ENCODE peak calls at places on chromosomes 13 and 19, in six cellular contexts. S, H, L, N, E and U are unnamed samples. For H3K4me1, the result is how much of the 10 kb centered on the place peaks cover.

GRCh38 chr19:30695171-30695875 is 323.1 kb downstream of the ZNF536 start:
- DNase-seq in S (no peak), L (no peak), E (no peak), N (no peak), H (no peak), U (no peak)

GRCh38 chr19:35216833-35217707 is 11.5 kb downstream of the FAM187B start:
- DNase-seq in N (no peak), S (peak), L (no peak), E (no peak), H (peak), U (no peak)

GRCh38 chr19:38726761-38727301 is 17.4 kb downstream of the CAPN12 start:
- DNase-seq in S (no peak), N (no peak), L (no peak), E (no peak), H (no peak), U (peak)

GRCh38 chr13:25065974-25066770 is 29.8 kb upstream of the PABPC3 start:
- DNase-seq in S (no peak), E (no peak), N (no peak), H (no peak), L (no peak), U (no peak)

GRCh38 chr13:72304121-72304745 is 423.2 kb downstream of the MZT1 start:
- DNase-seq in H (no peak), E (no peak), L (no peak), N (no peak), S (no peak), U (no peak)

GRCh38 chr19:45539460-45539859 is 32.2 kb downstream of the VASP start:
- DNase-seq in S (no peak), L (no peak), E (no peak), N (no peak), H (no peak), U (peak)

GRCh38 chr19:48443262-48443661 is 2.5 kb upstream of the GRWD1 start:
- DNase-seq in N (no peak), E (no peak), L (no peak), S (peak), H (no peak), U (peak)

GRCh38 chr13:40139896-40140520 is 484.5 kb downstream of the COG6 start:
- DNase-seq in S (no peak), L (no peak), N (no peak), E (no peak), H (no peak), U (no peak)

GRCh38 chr13:74259641-74260040 is 125.4 kb upstream of the KLF12 start:
- DNase-seq in L (no peak), H (no peak), S (no peak), N (no peak), E (no peak), U (no peak)

GRCh38 chr19:40305403-40305802 is 20.3 kb upstream of the AKT2 start:
- DNase-seq in N (peak), L (no peak), E (peak), H (peak), S (peak), U (peak)

GRCh38 chr13:26011996-26012688 is 39.7 kb downstream of the SHISA2 start:
- DNase-seq in H (peak), L (no peak), N (peak), S (no peak), E (no peak), U (peak)

GRCh38 chr13:45368571-45368970 is 27.6 kb upstream of the TPT1 start:
- DNase-seq in L (no peak), H (no peak), N (no peak), E (no peak), S (no peak), U (no peak)

GRCh38 chr13:86020350-86021002 is 221.3 kb upstream of the SLITRK6 start:
- DNase-seq in E (no peak), H (no peak), N (no peak), S (no peak), L (no peak), U (no peak)

GRCh38 chr13:75881109-75881775 is 245.1 kb downstream of the LMO7 start:
- DNase-seq in H (no peak), L (no peak), S (no peak), E (no peak), N (no peak), U (no peak)

GRCh38 chr19:14006766-14007562 is 844 bp upstream of the RFX1 start:
- DNase-seq in N (peak), L (no peak), S (no peak), E (peak), H (no peak), U (peak)

GRCh38 chr19:40594657-40595077 is 6.5 kb upstream of the LTBP4 start:
- DNase-seq in N (no peak), S (no peak), E (peak), H (no peak), L (no peak), U (no peak)

GRCh38 chr13:23730251-23730650 is 158.9 kb downstream of the MIPEP start:
- DNase-seq in N (no peak), S (no peak), H (no peak), L (no peak), E (no peak), U (no peak)

GRCh38 chr19:19201697-19202630 is 1.2 kb downstream of the NR2C2AP start:
- DNase-seq in H (no peak), L (no peak), E (no peak), S (no peak), N (no peak), U (peak)

GRCh38 chr13:29541400-29541799 is 54.1 kb downstream of the SLC7A1 start:
- DNase-seq in H (no peak), E (no peak), N (no peak), S (no peak), L (no peak), U (no peak)

GRCh38 chr13:95438297-95438696 is 114.2 kb upstream of the CLDN10 start:
- DNase-seq in N (no peak), E (no peak), H (no peak), L (no peak), S (no peak), U (no peak)

GRCh38 chr13:96214804-96215445 is 125.0 kb downstream of the HS6ST3 start:
- DNase-seq in E (no peak), N (no peak), L (no peak), H (no peak), S (no peak), U (no peak)

GRCh38 chr13:99151516-99151915 is 49.1 kb upstream of the UBAC2 start:
- DNase-seq in S (no peak), N (no peak), E (peak), H (no peak), L (no peak), U (no peak)

GRCh38 chr13:62933809-62934208 is 1518.2 kb upstream of the PCDH20 start:
- DNase-seq in H (no peak), E (no peak), L (no peak), N (no peak), S (no peak), U (no peak)

GRCh38 chr13:62931901-62932883 is 1516.5 kb upstream of the PCDH20 start:
- DNase-seq in H (no peak), S (no peak), E (no peak), N (no peak), L (no peak), U (no peak)
- H3K4me3 ChIP-seq in H (no peak), S (no peak), E (no peak), N (no peak), L (no peak), U (no peak)

GRCh38 chr19:47274891-47275865 is 493 bp downstream of the INAFM1 start:
- DNase-seq in S (no peak), E (no peak), H (peak), L (no peak), N (peak), U (no peak)
- H3K27ac ChIP-seq in S (peak), E (peak), H (peak), L (peak), N (peak), U (peak)

DNA sequence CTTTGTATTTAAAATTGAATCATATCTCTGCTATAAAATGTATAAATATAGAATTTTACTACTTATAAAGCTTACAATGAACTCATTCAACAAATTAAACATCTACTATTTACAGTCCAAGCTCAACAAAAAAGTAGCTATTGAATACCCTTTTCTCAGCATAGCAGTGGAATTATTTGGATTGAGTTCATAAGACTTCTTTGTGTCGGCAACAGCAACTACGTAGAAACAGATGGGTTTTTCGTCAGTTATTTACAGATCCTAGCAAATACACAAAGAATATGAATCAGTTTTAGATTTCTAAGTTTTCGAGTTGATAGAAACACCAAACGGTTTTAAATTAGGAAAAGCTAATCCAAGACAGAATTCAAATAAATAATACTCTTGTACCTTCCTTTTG is 10.4 kb upstream of the NEK3 start:
- DNase-seq in H (no peak), E (no peak), L (no peak), N (no peak), S (no peak), U (no peak)
- H3K4me1 ChIP-seq in H (under half), E (under half), L (under half), N (under half), S (under half), U (under half)

DNA sequence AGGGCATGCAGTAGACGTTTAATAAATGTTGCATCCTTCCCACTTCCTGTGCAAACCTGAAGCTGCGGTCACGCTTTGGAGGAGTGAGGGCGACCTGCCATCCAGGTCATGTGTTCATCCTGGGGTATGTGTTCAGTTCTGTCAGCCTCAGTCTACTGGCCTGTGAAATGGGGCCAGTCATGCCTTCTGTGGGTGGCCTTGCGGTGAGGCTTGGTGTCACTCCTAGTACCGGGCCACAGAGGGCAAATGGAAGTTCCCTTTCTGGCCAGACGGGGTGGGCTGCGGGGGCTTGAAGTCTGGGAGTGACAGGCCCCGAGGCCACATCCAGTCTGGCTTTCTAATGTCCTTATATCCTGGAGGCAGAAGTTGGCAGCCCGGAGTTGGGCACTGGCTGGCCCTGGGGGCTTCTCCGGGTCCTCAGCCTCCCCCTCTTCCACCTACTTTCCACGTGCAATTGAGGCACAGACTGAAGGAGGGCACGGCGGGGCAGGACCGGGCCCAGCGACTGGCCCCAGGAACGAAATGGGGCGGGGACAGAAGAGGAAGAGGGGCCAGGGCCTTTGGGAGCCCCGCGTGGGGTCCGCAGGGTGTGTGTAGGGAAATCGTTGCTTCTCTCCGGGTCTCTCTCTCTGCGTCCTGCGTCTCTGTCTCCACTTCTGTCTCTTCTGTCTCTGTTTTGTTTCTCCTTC is 11.1 kb downstream of the PDE4A start:
- DNase-seq in E (peak), L (no peak), H (no peak), S (no peak), N (no peak), U (peak)
- H3K4me3 ChIP-seq in E (peak), L (peak), H (peak), S (peak), N (peak), U (peak)

DNA sequence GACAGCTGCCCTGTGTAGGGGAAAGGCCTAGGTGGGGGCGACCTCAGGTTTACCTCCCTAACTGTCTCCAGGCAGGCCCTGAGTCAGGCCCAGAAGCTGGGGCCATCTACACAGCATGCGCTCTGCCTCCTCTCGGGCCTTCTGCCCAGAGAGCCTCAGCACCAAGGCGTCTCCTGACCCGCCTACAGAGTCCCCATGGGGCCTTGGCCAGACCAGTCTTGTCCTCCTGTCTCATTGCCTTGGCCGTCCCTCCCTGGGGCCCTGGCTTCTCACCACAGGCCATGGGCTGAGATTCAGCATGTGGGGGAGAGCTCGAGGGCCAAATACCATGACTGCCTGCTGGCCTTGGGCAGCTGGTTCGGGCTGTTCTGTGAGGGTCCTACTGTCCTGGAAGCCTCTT is 59.0 kb downstream of the SMARCA4 start:
- DNase-seq in L (no peak), H (peak), N (peak), E (no peak), S (no peak), U (peak)
- H3K27ac ChIP-seq in L (no peak), H (no peak), N (no peak), E (no peak), S (no peak), U (no peak)

GRCh38 chr13:60857698-60858097 is 460.7 kb downstream of the TDRD3 start:
- DNase-seq in H (no peak), S (no peak), E (no peak), N (no peak), L (no peak), U (no peak)
- H3K4me1 ChIP-seq in H (under half), S (under half), E (under half), N (under half), L (under half), U (under half)

GRCh38 chr19:2634228-2634951 is 68.1 kb downstream of the GNG7 start:
- DNase-seq in H (peak), S (peak), E (no peak), N (no peak), L (no peak), U (peak)
- H3K4me3 ChIP-seq in H (no peak), S (no peak), E (no peak), N (peak), L (peak), U (no peak)

DNA sequence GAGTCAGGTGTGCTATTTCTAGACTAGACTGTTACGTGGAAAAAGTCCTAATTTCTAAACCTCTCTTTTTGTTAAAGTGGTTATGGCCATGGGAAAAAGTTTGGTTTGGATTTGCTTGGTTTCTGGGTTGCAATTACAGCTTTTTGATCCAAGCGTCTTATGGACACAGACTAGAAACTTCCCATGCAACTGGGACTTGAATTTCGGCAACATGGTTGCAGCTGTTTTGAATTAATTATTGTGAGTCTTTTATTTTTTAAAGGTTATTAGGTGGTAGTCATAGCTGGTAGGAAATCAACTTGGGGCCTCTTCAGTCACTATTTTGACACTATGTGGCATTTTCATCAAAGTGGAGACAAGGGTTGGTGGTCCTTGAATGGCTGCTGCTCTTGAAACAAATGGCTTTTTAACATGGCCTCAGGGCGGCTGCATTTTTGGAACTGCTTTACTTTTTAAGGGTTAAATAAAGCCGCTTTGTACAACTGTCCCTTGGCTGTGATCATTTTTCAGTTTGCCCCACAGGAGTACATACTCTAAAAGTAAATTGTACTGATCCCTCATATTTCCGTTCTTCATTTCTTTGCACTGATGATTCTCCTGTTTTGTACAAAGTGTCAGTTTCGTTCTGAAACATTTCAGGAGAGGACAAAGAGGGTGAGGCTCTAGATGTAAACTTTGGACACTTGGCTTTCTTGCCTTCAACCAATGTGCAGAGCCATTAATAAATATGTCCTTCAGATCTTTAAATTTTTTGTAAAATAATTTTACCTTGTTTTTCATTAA is 15.9 kb downstream of the HNRNPM start:
- DNase-seq in H (no peak), L (no peak), N (no peak), S (no peak), E (no peak), U (no peak)
- H3K27ac ChIP-seq in H (no peak), L (peak), N (peak), S (peak), E (no peak), U (no peak)

GRCh38 chr13:102309110-102309509 is 92.7 kb downstream of the FGF14 start:
- DNase-seq in E (no peak), S (no peak), L (no peak), H (no peak), N (no peak), U (no peak)
- H3K4me1 ChIP-seq in E (under half), S (under half), L (under half), H (under half), N (under half), U (under half)

DNA sequence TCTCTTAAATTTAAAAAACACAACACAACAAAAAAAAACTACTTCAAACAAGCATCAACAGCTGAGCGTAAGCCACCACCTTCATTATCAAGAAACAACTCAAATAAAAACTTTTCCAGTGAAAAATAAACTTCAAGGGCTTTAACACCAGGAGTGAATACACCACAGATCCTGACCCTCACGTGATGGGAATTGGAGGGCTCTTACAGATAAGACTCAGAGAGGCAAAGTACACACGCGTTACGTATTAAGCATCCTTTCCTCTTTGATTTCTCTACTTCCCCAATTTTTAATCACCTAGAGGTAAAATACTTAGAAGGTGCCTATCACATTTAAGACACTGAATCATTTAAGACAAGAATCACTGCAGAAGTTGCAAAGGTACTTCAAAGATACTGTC is 588 bp upstream of the STARD13 start:
- DNase-seq in S (no peak), H (peak), L (no peak), N (no peak), E (no peak), U (no peak)
- H3K4me3 ChIP-seq in S (no peak), H (peak), L (peak), N (peak), E (no peak), U (peak)